ENCODE peak calls at places on chromosomes 4 and X, in four cellular contexts. H, S, I and Q are unnamed samples.
A peak's percentile ranks its signal among the peaks of the same experiment; 100 is the strongest.

GRCh38 chr4:153346563-153346962 is 2.1 kb downstream of the MND1 start:
- DNase-seq in S (no peak), I (peak; percentile 24), H (no peak), Q (no peak)

GRCh38 chrX:49061916-49062315 is 3.1 kb downstream of the CCDC120 start:
- DNase-seq in H (no peak), S (no peak), I (no peak), Q (no peak)

GRCh38 chr4:101818362-101818761 is 27.8 kb downstream of the BANK1 start:
- DNase-seq in S (no peak), I (peak; percentile 44), H (no peak), Q (no peak)

GRCh38 chr4:169249214-169249973 is 21.4 kb downstream of the SH3RF1 start:
- DNase-seq in H (no peak), I (peak; percentile 61), S (no peak), Q (no peak)

GRCh38 chrX:122579036-122579435 is 605.0 kb upstream of the GRIA3 start:
- DNase-seq in S (no peak), I (no peak), H (no peak), Q (no peak)

GRCh38 chrX:67612231-67612630 is 68.4 kb downstream of the AR start:
- DNase-seq in H (no peak), I (peak; percentile 8), S (no peak), Q (no peak)

GRCh38 chrX:39936886-39937770 is 160.6 kb downstream of the BCOR start:
- DNase-seq in S (no peak), H (no peak), I (no peak), Q (no peak)

GRCh38 chr4:119559044-119559647 is 69.5 kb downstream of the PDE5A start:
- DNase-seq in H (no peak), S (no peak), I (peak; percentile 79), Q (no peak)

DNA sequence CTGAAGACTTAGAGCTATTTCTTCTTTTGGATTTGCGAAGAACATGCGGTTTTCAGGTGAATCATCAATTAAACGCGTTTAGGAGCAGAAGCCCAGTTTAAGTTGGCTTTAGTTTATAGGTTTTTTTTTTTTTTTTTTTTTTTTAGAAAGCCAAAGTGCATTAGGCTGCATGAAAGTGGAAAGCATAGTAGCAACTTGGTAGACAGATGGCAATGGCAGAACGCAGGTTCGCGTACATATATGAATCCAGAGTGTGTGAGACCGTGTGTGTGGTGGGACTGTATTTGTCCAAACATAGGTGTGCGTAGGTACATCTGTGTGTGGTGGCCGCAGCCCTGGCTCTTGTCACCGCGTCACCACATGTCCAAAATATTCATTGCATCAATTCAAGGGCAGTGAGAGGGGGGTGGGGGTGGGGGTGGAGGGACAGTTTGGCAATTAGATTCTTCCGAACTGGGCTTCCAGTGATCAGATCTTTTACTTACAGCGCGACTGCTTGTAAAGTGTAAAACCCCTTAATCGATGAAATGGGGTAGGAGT is 901 bp downstream of the JADE1 start:
- DNase-seq in H (peak; percentile 63), S (peak; percentile 23), I (peak; percentile 43), Q (peak; percentile 22)
- TF ChIP-seq CTCF in H (no peak), S (no peak), I (no peak), Q (no peak)

GRCh38 chr4:8729408-8730149 is 137.0 kb downstream of the CPZ start:
- DNase-seq in S (no peak), I (no peak), H (peak; percentile 11), Q (peak; percentile 4)

GRCh38 chr4:8731364-8731763 is 138.8 kb downstream of the CPZ start:
- DNase-seq in S (no peak), H (peak; percentile 38), I (no peak), Q (peak; percentile 9)

GRCh38 chr4:8730681-8731080 is 138.1 kb downstream of the CPZ start:
- DNase-seq in I (no peak), H (no peak), S (no peak), Q (peak; percentile 6)

GRCh38 chr4:8728536-8729407 is 136.2 kb downstream of the CPZ start:
- DNase-seq in S (no peak), I (no peak), H (peak; percentile 50), Q (peak; percentile 9)

DNA sequence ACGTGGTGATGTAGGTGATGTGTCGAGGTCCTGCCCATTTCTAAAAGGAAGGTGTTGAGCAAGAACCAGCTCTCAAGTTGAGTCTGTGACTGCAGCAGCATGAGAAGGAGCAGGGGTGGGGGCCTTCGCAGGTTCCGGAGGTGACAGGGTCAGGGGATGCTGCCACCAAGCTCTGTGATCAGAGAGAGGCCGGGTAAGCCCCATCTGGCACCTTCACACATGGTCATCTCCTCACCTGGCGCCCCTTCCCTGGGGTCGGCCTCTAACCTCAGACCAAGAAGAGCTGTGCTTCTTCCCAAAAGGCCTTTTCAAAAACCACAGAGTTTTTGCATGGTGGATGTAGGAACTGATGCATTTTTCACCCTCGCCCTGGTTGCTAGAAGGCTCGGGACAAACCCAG is 137.6 kb downstream of the CPZ start:
- DNase-seq in I (no peak), H (peak; percentile 36), S (no peak), Q (peak; percentile 4)
- TF ChIP-seq CTCF in I (no peak), H (no peak), S (no peak), Q (no peak)

GRCh38 chrX:43655961-43656494 is at the start of gene MAOA:
- DNase-seq in H (peak; percentile 83), I (peak; percentile 67), S (peak; percentile 86), Q (no peak)

GRCh38 chrX:43655151-43655676 is 885 bp upstream of the MAOA start:
- DNase-seq in H (peak; percentile 60), S (peak; percentile 10), I (peak; percentile 51), Q (peak; percentile 15)

GRCh38 chrX:43654431-43655150 is 1.5 kb upstream of the MAOA start:
- DNase-seq in I (peak; percentile 96), H (peak; percentile 91), S (peak; percentile 84), Q (peak; percentile 73)
- TF ChIP-seq CTCF in I (peak; percentile 20), H (no peak), S (peak; percentile 38), Q (no peak)

DNA sequence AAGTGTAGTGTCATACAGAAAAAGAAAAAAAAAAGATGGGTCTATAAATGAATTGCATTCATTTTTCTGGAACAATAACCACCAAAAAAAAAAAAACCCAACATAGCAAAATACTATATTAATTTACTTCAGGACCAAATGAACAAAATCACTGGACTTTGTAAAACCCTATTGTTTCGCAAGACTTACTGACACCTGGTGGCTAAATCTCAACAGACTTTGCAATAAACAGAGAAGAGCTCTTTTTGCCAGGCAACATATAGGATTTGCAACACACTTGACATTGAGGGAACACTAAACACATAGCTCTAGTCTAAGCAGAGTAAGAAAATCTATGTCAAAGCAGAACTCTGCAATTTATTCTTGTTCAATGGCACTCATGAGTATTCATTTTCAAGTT is 990.2 kb downstream of the STPG2 start:
- DNase-seq in I (peak; percentile 28), H (no peak), S (no peak), Q (no peak)
- TF ChIP-seq CTCF in I (no peak), H (no peak), S (no peak), Q (no peak)

GRCh38 chr4:78357122-78357521 is 194.4 kb upstream of the ANXA3 start:
- DNase-seq in S (no peak), I (no peak), H (no peak), Q (no peak)

GRCh38 chr4:78362310-78362709 is 189.3 kb upstream of the ANXA3 start:
- DNase-seq in S (no peak), H (no peak), I (no peak), Q (no peak)

GRCh38 chr4:78363031-78363430 is 188.5 kb upstream of the ANXA3 start:
- DNase-seq in I (no peak), H (no peak), S (no peak), Q (no peak)

GRCh38 chr4:78360466-78360865 is 191.1 kb upstream of the ANXA3 start:
- DNase-seq in I (no peak), H (no peak), S (no peak), Q (no peak)

DNA sequence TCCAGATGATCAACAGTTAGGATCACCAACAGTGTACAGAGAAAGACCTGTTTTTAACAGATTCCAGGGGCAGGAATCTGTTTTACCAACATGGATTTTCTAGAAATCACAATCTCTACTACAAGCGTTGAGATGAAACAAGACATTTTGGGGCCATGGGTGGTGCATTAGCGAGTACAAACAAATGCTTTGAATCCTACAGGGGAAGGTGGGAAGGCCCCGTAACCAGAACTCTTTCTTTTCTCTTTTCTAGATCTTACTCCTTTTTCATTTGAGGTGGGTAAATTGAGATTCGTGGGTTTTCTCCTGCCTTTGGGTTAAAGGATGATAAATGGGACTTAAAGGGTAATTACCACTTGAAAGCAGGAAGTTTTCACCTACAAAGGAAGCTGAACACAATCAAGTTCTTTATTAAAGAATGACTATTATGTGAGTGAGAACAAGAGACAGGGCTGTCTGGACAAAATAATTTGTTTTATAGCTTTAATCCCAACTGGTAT is 189.9 kb upstream of the ANXA3 start:
- DNase-seq in I (no peak), H (no peak), S (no peak), Q (no peak)
- TF ChIP-seq CTCF in I (no peak), H (no peak), S (no peak), Q (no peak)

GRCh38 chrX:41457618-41458192 is 10.6 kb downstream of the NYX start:
- DNase-seq in S (no peak), H (no peak), I (peak; percentile 34), Q (no peak)
- TF ChIP-seq CTCF in S (no peak), H (no peak), I (peak; percentile 27), Q (no peak)

GRCh38 chr4:60744767-60745166 is 455.4 kb upstream of the ADGRL3 start:
- DNase-seq in S (no peak), H (no peak), I (peak; percentile 26), Q (no peak)
- TF ChIP-seq CTCF in S (no peak), H (no peak), I (peak; percentile 18), Q (no peak)

GRCh38 chrX:11663875-11664210 is 1.9 kb downstream of the ARHGAP6 start:
- DNase-seq in H (no peak), I (no peak), S (no peak), Q (no peak)
- TF ChIP-seq CTCF in H (no peak), I (no peak), S (no peak), Q (no peak)

DNA sequence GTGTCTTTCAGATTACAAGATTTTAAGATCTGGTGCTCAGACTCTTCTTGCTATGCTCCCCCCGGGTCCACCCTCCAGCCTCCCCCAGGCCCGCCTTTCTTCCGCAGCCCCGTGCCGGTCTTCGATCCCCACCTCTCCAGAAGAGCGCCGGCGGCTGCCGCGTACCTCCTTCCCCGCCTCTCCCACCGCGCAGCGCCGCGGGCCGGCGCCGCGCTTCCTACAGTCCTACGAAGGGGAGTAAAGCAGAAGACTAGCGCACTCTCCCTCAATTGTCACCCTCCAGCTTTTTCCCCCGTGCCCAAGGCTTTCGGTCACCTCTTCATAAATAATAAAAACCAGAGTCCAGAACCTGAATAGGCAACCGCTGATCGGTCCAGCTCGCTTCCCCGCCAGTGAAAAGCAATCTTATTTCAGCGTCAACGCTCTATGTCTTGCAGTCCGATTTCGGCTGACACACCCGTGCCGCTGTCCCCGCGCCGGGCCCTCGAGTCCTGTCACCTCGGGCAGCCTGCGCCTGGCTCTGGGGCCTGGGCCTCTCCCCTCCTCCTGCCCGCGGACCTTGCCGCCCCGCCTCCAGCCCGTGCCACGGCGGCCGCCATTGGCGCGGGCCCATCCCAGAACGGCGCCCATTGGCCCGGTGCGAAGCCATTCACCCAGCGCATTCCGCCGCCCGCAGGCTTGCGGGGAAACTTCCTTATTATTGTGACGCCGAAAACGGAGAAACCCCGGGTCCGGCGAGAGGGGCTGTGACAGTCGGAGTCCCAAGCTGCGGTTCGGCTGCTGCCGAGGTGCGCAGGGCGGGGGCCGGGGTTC is at the start of gene HERC3:
- DNase-seq in H (peak; percentile 91), I (peak; percentile 90), S (peak; percentile 81), Q (peak; percentile 91)
- TF ChIP-seq CTCF in H (no peak), I (peak; percentile 16), S (no peak), Q (no peak)